ENCODE peak calls at places on chromosomes 6 and 20, in four cellular contexts. One of them, this sample, is unnamed.
A peak's percentile ranks its signal among the peaks of the same experiment; 100 is the strongest.

GRCh38 chr20:58310291-58310782 is 822 bp downstream of the RAB22A start:
- DNase-seq in endothelial cell of umbilical vein: peak; percentile 57
- DNase-seq in hepatocyte: peak; percentile 13
- DNase-seq in PC-9: peak; percentile 75
- DNase-seq in this sample: peak; percentile 83

GRCh38 chr6:11538049-11538798 is 675 bp downstream of the TMEM170B start:
- DNase-seq in endothelial cell of umbilical vein: peak; percentile 29
- DNase-seq in PC-9: no peak
- DNase-seq in hepatocyte: peak; percentile 63
- DNase-seq in this sample: no peak

GRCh38 chr6:125117818-125118217 is 35.8 kb upstream of the TPD52L1 start:
- DNase-seq in PC-9: no peak
- DNase-seq in hepatocyte: no peak
- DNase-seq in endothelial cell of umbilical vein: no peak
- DNase-seq in this sample: no peak

GRCh38 chr6:31114540-31114876 is at the start of gene PSORS1C1:
- DNase-seq in PC-9: peak; percentile 90
- DNase-seq in endothelial cell of umbilical vein: peak; percentile 86
- DNase-seq in hepatocyte: peak; percentile 89
- DNase-seq in this sample: peak; percentile 97

GRCh38 chr6:41577865-41578713 is 31.9 kb downstream of the FOXP4 start:
- DNase-seq in endothelial cell of umbilical vein: peak; percentile 46
- DNase-seq in hepatocyte: peak; percentile 71
- DNase-seq in PC-9: peak; percentile 91
- DNase-seq in this sample: peak; percentile 89

GRCh38 chr6:16059496-16059895 is 69.4 kb upstream of the MYLIP start:
- DNase-seq in endothelial cell of umbilical vein: no peak
- DNase-seq in hepatocyte: no peak
- DNase-seq in PC-9: no peak
- DNase-seq in this sample: no peak

GRCh38 chr6:78533426-78533825 is 333.9 kb upstream of the IRAK1BP1 start:
- DNase-seq in PC-9: no peak
- DNase-seq in hepatocyte: no peak
- DNase-seq in endothelial cell of umbilical vein: peak; percentile 55
- DNase-seq in this sample: no peak

GRCh38 chr20:20073851-20074252 is 21.5 kb downstream of the CFAP61 start:
- DNase-seq in endothelial cell of umbilical vein: no peak
- DNase-seq in PC-9: no peak
- DNase-seq in hepatocyte: no peak
- DNase-seq in this sample: no peak

GRCh38 chr20:623041-623440 is 12.9 kb upstream of the TCF15 start:
- DNase-seq in hepatocyte: no peak
- DNase-seq in PC-9: no peak
- DNase-seq in endothelial cell of umbilical vein: no peak
- DNase-seq in this sample: no peak

GRCh38 chr6:4459032-4459431 is 317.2 kb upstream of the CDYL start:
- DNase-seq in hepatocyte: peak; percentile 37
- DNase-seq in PC-9: peak; percentile 80
- DNase-seq in endothelial cell of umbilical vein: peak; percentile 89
- DNase-seq in this sample: peak; percentile 66

GRCh38 chr6:87397656-87398055 is 10.1 kb upstream of the CFAP206 start:
- DNase-seq in endothelial cell of umbilical vein: no peak
- DNase-seq in hepatocyte: no peak
- DNase-seq in PC-9: no peak
- DNase-seq in this sample: no peak

GRCh38 chr6:26128013-26128771 is 41.0 kb downstream of the HFE start:
- DNase-seq in hepatocyte: no peak
- DNase-seq in endothelial cell of umbilical vein: no peak
- DNase-seq in PC-9: no peak
- DNase-seq in this sample: no peak

GRCh38 chr20:50312682-50313187 is 122.1 kb downstream of the CEBPB start:
- DNase-seq in PC-9: peak; percentile 98
- DNase-seq in hepatocyte: no peak
- DNase-seq in endothelial cell of umbilical vein: peak; percentile 30
- DNase-seq in this sample: peak; percentile 99

GRCh38 chr20:57788936-57789613 is 79.3 kb upstream of the PMEPA1 start:
- DNase-seq in hepatocyte: no peak
- DNase-seq in PC-9: no peak
- DNase-seq in endothelial cell of umbilical vein: no peak
- DNase-seq in this sample: no peak

GRCh38 chr6:5684320-5684719 is 322.4 kb downstream of the NRN1 start:
- DNase-seq in endothelial cell of umbilical vein: no peak
- DNase-seq in PC-9: no peak
- DNase-seq in hepatocyte: no peak
- DNase-seq in this sample: peak; percentile 53

GRCh38 chr20:53829706-53830521 is 236.3 kb upstream of the ZNF217 start:
- DNase-seq in endothelial cell of umbilical vein: peak; percentile 65
- DNase-seq in PC-9: peak; percentile 70
- DNase-seq in hepatocyte: peak; percentile 51
- DNase-seq in this sample: peak; percentile 74

GRCh38 chr6:105831321-105831720 is 254.8 kb upstream of the PRDM1 start:
- DNase-seq in PC-9: no peak
- DNase-seq in hepatocyte: no peak
- DNase-seq in endothelial cell of umbilical vein: no peak
- DNase-seq in this sample: no peak

GRCh38 chr6:31871068-31871659 is 7.6 kb downstream of the SLC44A4 start:
- DNase-seq in PC-9: no peak
- DNase-seq in hepatocyte: peak; percentile 17
- DNase-seq in endothelial cell of umbilical vein: no peak
- DNase-seq in this sample: no peak

GRCh38 chr6:117561128-117561527 is 41.2 kb downstream of the GOPC start:
- DNase-seq in PC-9: no peak
- DNase-seq in endothelial cell of umbilical vein: no peak
- DNase-seq in hepatocyte: no peak
- DNase-seq in this sample: no peak

GRCh38 chr20:14142171-14142570 is 146.9 kb downstream of the MACROD2 start:
- DNase-seq in endothelial cell of umbilical vein: peak; percentile 1
- DNase-seq in PC-9: peak; percentile 50
- DNase-seq in hepatocyte: peak; percentile 85
- DNase-seq in this sample: peak; percentile 75

GRCh38 chr20:2610941-2611720 is 41.3 kb upstream of the NOP56 start:
- DNase-seq in hepatocyte: no peak
- DNase-seq in endothelial cell of umbilical vein: no peak
- DNase-seq in PC-9: no peak
- DNase-seq in this sample: peak; percentile 45

GRCh38 chr6:110233769-110234374 is 53.6 kb downstream of the CDC40 start:
- DNase-seq in endothelial cell of umbilical vein: no peak
- DNase-seq in PC-9: no peak
- DNase-seq in hepatocyte: no peak
- DNase-seq in this sample: no peak

GRCh38 chr6:110173506-110174132 is 5.9 kb downstream of the WASF1 start:
- DNase-seq in hepatocyte: no peak
- DNase-seq in PC-9: no peak
- DNase-seq in endothelial cell of umbilical vein: no peak
- DNase-seq in this sample: no peak

GRCh38 chr20:11178946-11179654 is 505.3 kb upstream of the JAG1 start:
- DNase-seq in PC-9: peak; percentile 92
- DNase-seq in hepatocyte: no peak
- DNase-seq in endothelial cell of umbilical vein: peak; percentile 95
- DNase-seq in this sample: peak; percentile 98

GRCh38 chr6:35089935-35090505 is 51.1 kb downstream of the TCP11 start:
- DNase-seq in PC-9: no peak
- DNase-seq in hepatocyte: peak; percentile 32
- DNase-seq in endothelial cell of umbilical vein: no peak
- DNase-seq in this sample: no peak

GRCh38 chr20:6868864-6869263 is 101.4 kb downstream of the BMP2 start:
- DNase-seq in PC-9: no peak
- DNase-seq in endothelial cell of umbilical vein: no peak
- DNase-seq in hepatocyte: no peak
- DNase-seq in this sample: no peak

DNA sequence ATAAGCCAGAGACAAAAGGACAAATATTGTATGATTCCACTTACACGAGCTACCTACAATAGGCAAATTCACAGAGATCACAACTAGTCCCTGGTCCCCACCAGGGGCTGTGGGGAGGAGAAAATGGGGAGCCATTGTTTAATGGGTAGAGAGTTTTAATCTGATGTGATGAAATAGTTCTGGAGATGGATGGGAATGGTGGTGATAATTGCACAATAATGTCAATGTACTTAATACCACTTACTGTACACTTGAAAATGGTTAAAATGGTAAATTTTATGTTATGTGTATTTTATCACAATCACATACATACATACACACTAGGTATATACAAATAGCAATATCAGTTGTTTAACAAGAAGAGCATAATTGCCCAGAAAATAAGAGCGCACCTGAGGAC is 24.3 kb upstream of the GSTA3 start:
- DNase-seq in endothelial cell of umbilical vein: no peak
- DNase-seq in PC-9: no peak
- DNase-seq in hepatocyte: no peak
- DNase-seq in this sample: no peak
- TF ChIP-seq CTCF in endothelial cell of umbilical vein: no peak
- TF ChIP-seq CTCF in PC-9: no peak
- TF ChIP-seq CTCF in hepatocyte: no peak
- TF ChIP-seq CTCF in this sample: no peak

DNA sequence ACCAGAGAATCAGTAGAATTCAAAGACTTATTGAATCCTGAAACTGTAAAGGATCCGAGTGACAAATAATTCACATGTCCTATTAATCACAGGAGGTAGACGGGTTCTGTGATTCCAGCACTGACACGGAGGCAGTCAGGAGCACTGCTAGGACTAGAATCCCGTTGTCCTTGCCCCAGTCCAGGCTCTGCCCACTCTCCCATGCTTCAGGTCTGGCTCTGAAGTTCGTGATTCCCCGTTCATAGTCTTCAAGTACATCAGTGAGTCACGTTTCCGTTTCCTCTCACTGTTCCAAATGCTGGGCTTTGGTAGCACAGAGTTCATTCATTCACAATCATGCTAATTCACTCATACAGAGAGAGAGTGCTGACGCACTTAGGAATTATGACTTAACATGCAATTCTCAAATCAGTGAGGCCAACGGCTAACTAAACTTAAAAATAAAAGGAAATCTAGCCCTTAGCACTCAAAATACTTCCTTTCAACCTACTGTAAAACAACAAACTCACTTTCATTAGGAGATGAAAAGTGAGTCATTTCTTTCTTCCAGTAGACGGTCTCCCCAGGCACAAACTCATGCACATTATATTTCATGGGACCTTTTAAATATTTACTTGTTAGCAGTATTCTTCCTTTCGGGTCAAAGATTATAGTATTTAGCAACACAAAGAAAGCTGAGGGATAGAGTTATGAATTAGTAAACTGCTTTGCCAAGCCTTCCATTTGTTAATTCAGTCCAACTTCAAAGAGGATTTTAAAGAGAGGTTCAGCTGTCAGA is 94.0 kb upstream of the NHSL1 start:
- DNase-seq in endothelial cell of umbilical vein: peak; percentile 99
- DNase-seq in PC-9: peak; percentile 94
- DNase-seq in hepatocyte: peak; percentile 72
- DNase-seq in this sample: peak; percentile 87
- H3K27ac ChIP-seq in endothelial cell of umbilical vein: peak overlapping the region; percentile 96
- H3K27ac ChIP-seq in PC-9: peak overlapping the region; percentile 86
- H3K27ac ChIP-seq in hepatocyte: peak overlapping the region; percentile 70
- H3K27ac ChIP-seq in this sample: peak overlapping the region; percentile 96

GRCh38 chr20:63617876-63618265 is 9.0 kb downstream of the GMEB2 start:
- DNase-seq in hepatocyte: no peak
- DNase-seq in PC-9: no peak
- DNase-seq in endothelial cell of umbilical vein: no peak
- DNase-seq in this sample: no peak

GRCh38 chr20:63619086-63619485 is 7.8 kb downstream of the GMEB2 start:
- DNase-seq in endothelial cell of umbilical vein: no peak
- DNase-seq in PC-9: no peak
- DNase-seq in hepatocyte: no peak
- DNase-seq in this sample: no peak

GRCh38 chr20:63619505-63619904 is 7.4 kb downstream of the GMEB2 start:
- DNase-seq in PC-9: no peak
- DNase-seq in hepatocyte: no peak
- DNase-seq in endothelial cell of umbilical vein: no peak
- DNase-seq in this sample: no peak

GRCh38 chr20:63618291-63618980 is 8.5 kb downstream of the GMEB2 start:
- DNase-seq in hepatocyte: no peak
- DNase-seq in endothelial cell of umbilical vein: no peak
- DNase-seq in PC-9: no peak
- DNase-seq in this sample: no peak

GRCh38 chr20:63617092-63617875 is 9.6 kb downstream of the GMEB2 start:
- DNase-seq in hepatocyte: no peak
- DNase-seq in endothelial cell of umbilical vein: no peak
- DNase-seq in PC-9: no peak
- DNase-seq in this sample: no peak
- H3K79me2 ChIP-seq in hepatocyte: peaks cover 42% of the 10 kb centered on the region
- H3K79me2 ChIP-seq in endothelial cell of umbilical vein: peaks cover 21% of the 10 kb centered on the region
- H3K79me2 ChIP-seq in PC-9: peaks cover 45% of the 10 kb centered on the region
- H3K79me2 ChIP-seq in this sample: peaks cover 23% of the 10 kb centered on the region

GRCh38 chr20:62411479-62412193 is 4.6 kb upstream of the CABLES2 start:
- DNase-seq in endothelial cell of umbilical vein: no peak
- DNase-seq in hepatocyte: no peak
- DNase-seq in PC-9: no peak
- DNase-seq in this sample: no peak

GRCh38 chr20:62412194-62413024 is 5.3 kb upstream of the CABLES2 start:
- DNase-seq in PC-9: no peak
- DNase-seq in endothelial cell of umbilical vein: no peak
- DNase-seq in hepatocyte: peak; percentile 89
- DNase-seq in this sample: no peak

GRCh38 chr20:62415354-62416111 is 8.4 kb upstream of the CABLES2 start:
- DNase-seq in endothelial cell of umbilical vein: no peak
- DNase-seq in PC-9: no peak
- DNase-seq in hepatocyte: no peak
- DNase-seq in this sample: no peak

GRCh38 chr20:62413025-62413580 is 6.0 kb upstream of the CABLES2 start:
- DNase-seq in PC-9: no peak
- DNase-seq in hepatocyte: peak; percentile 52
- DNase-seq in endothelial cell of umbilical vein: no peak
- DNase-seq in this sample: no peak

GRCh38 chr20:62413896-62414481 is 6.9 kb upstream of the CABLES2 start:
- DNase-seq in PC-9: no peak
- DNase-seq in endothelial cell of umbilical vein: no peak
- DNase-seq in hepatocyte: no peak
- DNase-seq in this sample: no peak
- TF ChIP-seq CTCF in PC-9: peak; percentile 49
- TF ChIP-seq CTCF in endothelial cell of umbilical vein: peak; percentile 35
- TF ChIP-seq CTCF in hepatocyte: no peak
- TF ChIP-seq CTCF in this sample: peak; percentile 41

DNA sequence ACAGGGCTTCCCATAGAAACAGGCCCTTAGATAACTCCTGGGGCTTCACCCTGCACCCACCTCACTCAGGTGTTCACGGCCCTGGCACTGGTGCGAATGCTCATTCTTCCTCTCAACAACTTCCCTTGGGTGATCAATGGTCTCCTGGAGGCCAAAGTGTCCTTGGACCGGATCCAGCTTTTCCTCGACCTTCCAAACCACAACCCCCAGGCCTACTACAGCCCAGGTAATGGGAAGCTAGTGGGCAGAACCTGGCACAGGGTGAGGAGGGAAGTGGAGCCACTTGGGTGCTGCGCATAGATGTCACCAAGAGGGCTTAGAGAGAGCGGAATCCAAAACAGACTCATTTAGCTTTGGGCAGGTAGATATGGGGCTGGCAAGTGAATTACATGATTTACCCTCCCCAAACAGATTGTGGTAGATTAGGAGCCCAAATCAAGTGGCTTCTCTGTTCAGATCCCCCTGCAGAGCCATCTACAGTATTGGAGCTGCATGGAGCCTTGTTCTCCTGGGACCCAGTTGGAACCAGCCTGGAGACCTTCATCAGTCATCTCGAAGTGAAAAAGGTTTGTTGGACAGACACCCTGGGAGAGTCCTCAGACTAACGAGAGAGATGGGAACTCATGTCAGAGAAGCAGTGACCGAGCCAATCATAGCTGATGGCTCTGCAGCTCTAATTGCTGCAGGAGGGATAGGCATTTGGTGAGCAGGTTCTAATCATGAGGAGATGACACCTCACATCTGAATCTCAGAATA is 8.5 kb downstream of the ABCC10 start:
- DNase-seq in endothelial cell of umbilical vein: no peak
- DNase-seq in PC-9: peak; percentile 42
- DNase-seq in hepatocyte: no peak
- DNase-seq in this sample: no peak
- H3K27ac ChIP-seq in endothelial cell of umbilical vein: no peak overlapping the region
- H3K27ac ChIP-seq in PC-9: peak overlapping the region; percentile 79
- H3K27ac ChIP-seq in hepatocyte: peak overlapping the region; percentile 81
- H3K27ac ChIP-seq in this sample: peak overlapping the region; percentile 23